ENCODE peak calls at places on chromosome 1, in eight cellular contexts. U is PC-3, T is NCI-H2171 treated with DMSO at 0.1 percent for 48 hours, X is erythroblast, K is fibroblast of the aortic adventitia, A is cardiac muscle cell, R is globus pallidus, Z is NCI-H1092 treated with DMSO at 0.1 percent for 48 hours. M is an unnamed sample.

GRCh38 chr1:6351480-6352137 is 42.0 kb downstream of the ACOT7 start:
- DNase-seq in Z (peak), T (peak), K (no peak), X (no peak), U (no peak), R (no peak), A (no peak), M (no peak)

GRCh38 chr1:248098529-248098928 is 3.5 kb downstream of the OR2L13 start:
- DNase-seq in R (no peak), U (peak), T (no peak), Z (no peak), K (no peak), X (no peak), A (no peak), M (no peak)

GRCh38 chr1:64917328-64917861 is 49.0 kb downstream of the JAK1 start:
- DNase-seq in Z (no peak), X (no peak), U (peak), R (peak), A (no peak), K (peak), T (no peak), M (peak)

GRCh38 chr1:233372218-233373125 is 44.9 kb downstream of the MAP3K21 start:
- DNase-seq in U (no peak), K (no peak), A (no peak), X (no peak), R (no peak), T (no peak), Z (no peak), M (no peak)

GRCh38 chr1:3427711-3428704 is 26.5 kb upstream of the ARHGEF16 start:
- DNase-seq in K (no peak), R (no peak), T (no peak), X (no peak), A (no peak), U (no peak), Z (no peak), M (no peak)

GRCh38 chr1:934991-935750 is 11.4 kb downstream of the SAMD11 start:
- DNase-seq in A (no peak), U (no peak), X (no peak), K (no peak), T (no peak), R (no peak), Z (no peak), M (no peak)

GRCh38 chr1:44072204-44072603 is 40.9 kb upstream of the SLC6A9 start:
- DNase-seq in A (no peak), X (no peak), Z (no peak), R (no peak), K (peak), U (peak), T (no peak), M (peak)

GRCh38 chr1:50474859-50475809 is 51.9 kb upstream of the DMRTA2 start:
- DNase-seq in U (peak), K (peak), X (no peak), A (no peak), Z (no peak), T (no peak), R (no peak), M (peak)

GRCh38 chr1:64471218-64471719 is 1.3 kb downstream of the CACHD1 start:
- DNase-seq in A (peak), K (peak), Z (no peak), U (no peak), R (no peak), X (peak), T (peak), M (no peak)

GRCh38 chr1:182877842-182878241 is 38.7 kb downstream of the DHX9 start:
- DNase-seq in K (no peak), R (no peak), T (no peak), U (no peak), A (no peak), X (no peak), Z (no peak), M (no peak)